ENCODE peak calls at places on chromosomes 3 and 15, in eight cellular contexts. One of them, this sample, is unnamed.

GRCh38 chr3:39106281-39107055 is 959 bp downstream of the GORASP1 start:
- DNase-seq in amniotic epithelial cell: peak
- DNase-seq in stomach: no peak
- DNase-seq in RWPE1: peak
- DNase-seq in HTR-8/SVneo: peak
- DNase-seq in posterior cingulate gyrus: no peak
- DNase-seq in mammary epithelial cell: peak
- DNase-seq in GM12892: no peak
- DNase-seq in this sample: no peak

GRCh38 chr3:47877288-47877687 is 74.3 kb downstream of the DHX30 start:
- DNase-seq in GM12892: no peak
- DNase-seq in posterior cingulate gyrus: no peak
- DNase-seq in stomach: no peak
- DNase-seq in HTR-8/SVneo: no peak
- DNase-seq in amniotic epithelial cell: peak
- DNase-seq in mammary epithelial cell: peak
- DNase-seq in RWPE1: no peak
- DNase-seq in this sample: no peak

GRCh38 chr3:107461721-107462120 is 61.0 kb upstream of the BBX start:
- DNase-seq in RWPE1: no peak
- DNase-seq in stomach: no peak
- DNase-seq in mammary epithelial cell: no peak
- DNase-seq in GM12892: no peak
- DNase-seq in posterior cingulate gyrus: no peak
- DNase-seq in amniotic epithelial cell: no peak
- DNase-seq in HTR-8/SVneo: no peak
- DNase-seq in this sample: no peak

GRCh38 chr3:78066287-78066686 is 1026.4 kb downstream of the ROBO2 start:
- DNase-seq in posterior cingulate gyrus: no peak
- DNase-seq in GM12892: no peak
- DNase-seq in amniotic epithelial cell: no peak
- DNase-seq in stomach: no peak
- DNase-seq in RWPE1: no peak
- DNase-seq in HTR-8/SVneo: no peak
- DNase-seq in mammary epithelial cell: no peak
- DNase-seq in this sample: no peak

GRCh38 chr3:52277972-52278509 is 408 bp downstream of the WDR82 start:
- DNase-seq in stomach: no peak
- DNase-seq in GM12892: peak
- DNase-seq in amniotic epithelial cell: no peak
- DNase-seq in mammary epithelial cell: no peak
- DNase-seq in HTR-8/SVneo: peak
- DNase-seq in posterior cingulate gyrus: peak
- DNase-seq in RWPE1: peak
- DNase-seq in this sample: no peak

GRCh38 chr3:38588995-38589937 is 60.2 kb downstream of the SCN5A start:
- DNase-seq in HTR-8/SVneo: no peak
- DNase-seq in RWPE1: no peak
- DNase-seq in amniotic epithelial cell: no peak
- DNase-seq in stomach: peak
- DNase-seq in GM12892: no peak
- DNase-seq in mammary epithelial cell: no peak
- DNase-seq in posterior cingulate gyrus: no peak
- DNase-seq in this sample: peak

GRCh38 chr15:45401665-45402161 is 23.4 kb upstream of the GATM start:
- DNase-seq in amniotic epithelial cell: no peak
- DNase-seq in posterior cingulate gyrus: no peak
- DNase-seq in HTR-8/SVneo: no peak
- DNase-seq in mammary epithelial cell: no peak
- DNase-seq in GM12892: no peak
- DNase-seq in RWPE1: no peak
- DNase-seq in stomach: no peak
- DNase-seq in this sample: no peak

GRCh38 chr3:132034097-132034485 is 723 bp downstream of the CPNE4 start:
- DNase-seq in HTR-8/SVneo: no peak
- DNase-seq in GM12892: no peak
- DNase-seq in RWPE1: no peak
- DNase-seq in mammary epithelial cell: no peak
- DNase-seq in amniotic epithelial cell: no peak
- DNase-seq in stomach: no peak
- DNase-seq in posterior cingulate gyrus: no peak
- DNase-seq in this sample: no peak

GRCh38 chr3:114764056-114764492 is 383.0 kb downstream of the ZBTB20 start:
- DNase-seq in posterior cingulate gyrus: no peak
- DNase-seq in stomach: no peak
- DNase-seq in HTR-8/SVneo: no peak
- DNase-seq in amniotic epithelial cell: peak
- DNase-seq in GM12892: no peak
- DNase-seq in mammary epithelial cell: no peak
- DNase-seq in RWPE1: no peak
- DNase-seq in this sample: no peak

GRCh38 chr3:67009716-67010115 is 11.6 kb downstream of the KBTBD8 start:
- DNase-seq in mammary epithelial cell: no peak
- DNase-seq in RWPE1: no peak
- DNase-seq in posterior cingulate gyrus: no peak
- DNase-seq in amniotic epithelial cell: no peak
- DNase-seq in GM12892: no peak
- DNase-seq in stomach: no peak
- DNase-seq in HTR-8/SVneo: no peak
- DNase-seq in this sample: no peak

GRCh38 chr3:124140751-124141150 is 148.8 kb upstream of the ROPN1 start:
- DNase-seq in stomach: no peak
- DNase-seq in posterior cingulate gyrus: no peak
- DNase-seq in mammary epithelial cell: no peak
- DNase-seq in HTR-8/SVneo: no peak
- DNase-seq in RWPE1: no peak
- DNase-seq in amniotic epithelial cell: peak
- DNase-seq in GM12892: no peak
- DNase-seq in this sample: no peak

GRCh38 chr15:40266828-40267304 is 16.0 kb downstream of the ANKRD63 start:
- DNase-seq in mammary epithelial cell: peak
- DNase-seq in GM12892: no peak
- DNase-seq in stomach: peak
- DNase-seq in RWPE1: peak
- DNase-seq in amniotic epithelial cell: peak
- DNase-seq in posterior cingulate gyrus: no peak
- DNase-seq in HTR-8/SVneo: peak
- DNase-seq in this sample: no peak

GRCh38 chr3:39657075-39657474 is 152.3 kb upstream of the MYRIP start:
- DNase-seq in HTR-8/SVneo: no peak
- DNase-seq in posterior cingulate gyrus: no peak
- DNase-seq in stomach: no peak
- DNase-seq in mammary epithelial cell: no peak
- DNase-seq in amniotic epithelial cell: no peak
- DNase-seq in RWPE1: no peak
- DNase-seq in GM12892: no peak
- DNase-seq in this sample: no peak

GRCh38 chr15:95017950-95018349 is 786.6 kb downstream of the MCTP2 start:
- DNase-seq in GM12892: no peak
- DNase-seq in posterior cingulate gyrus: no peak
- DNase-seq in amniotic epithelial cell: no peak
- DNase-seq in mammary epithelial cell: peak
- DNase-seq in RWPE1: no peak
- DNase-seq in stomach: peak
- DNase-seq in HTR-8/SVneo: no peak
- DNase-seq in this sample: no peak

GRCh38 chr3:188310270-188310710 is 156.3 kb downstream of the LPP start:
- DNase-seq in RWPE1: no peak
- DNase-seq in mammary epithelial cell: no peak
- DNase-seq in posterior cingulate gyrus: no peak
- DNase-seq in GM12892: no peak
- DNase-seq in HTR-8/SVneo: no peak
- DNase-seq in amniotic epithelial cell: no peak
- DNase-seq in stomach: no peak
- DNase-seq in this sample: no peak

GRCh38 chr3:40422861-40423260 is 34.3 kb upstream of the RPL14 start:
- DNase-seq in RWPE1: no peak
- DNase-seq in stomach: no peak
- DNase-seq in posterior cingulate gyrus: no peak
- DNase-seq in GM12892: no peak
- DNase-seq in HTR-8/SVneo: no peak
- DNase-seq in mammary epithelial cell: no peak
- DNase-seq in amniotic epithelial cell: no peak
- DNase-seq in this sample: no peak

GRCh38 chr3:9770276-9770812 is 597 bp upstream of the CAMK1 start:
- DNase-seq in HTR-8/SVneo: no peak
- DNase-seq in RWPE1: no peak
- DNase-seq in posterior cingulate gyrus: no peak
- DNase-seq in mammary epithelial cell: no peak
- DNase-seq in stomach: peak
- DNase-seq in GM12892: no peak
- DNase-seq in amniotic epithelial cell: no peak
- DNase-seq in this sample: peak

GRCh38 chr3:150870406-150870805 is 34.8 kb downstream of the MINDY4B start:
- DNase-seq in stomach: no peak
- DNase-seq in posterior cingulate gyrus: no peak
- DNase-seq in RWPE1: no peak
- DNase-seq in HTR-8/SVneo: peak
- DNase-seq in GM12892: no peak
- DNase-seq in mammary epithelial cell: no peak
- DNase-seq in amniotic epithelial cell: peak
- DNase-seq in this sample: no peak

GRCh38 chr3:20637729-20638128 is 451.7 kb upstream of the SGO1 start:
- DNase-seq in mammary epithelial cell: no peak
- DNase-seq in HTR-8/SVneo: no peak
- DNase-seq in amniotic epithelial cell: no peak
- DNase-seq in GM12892: no peak
- DNase-seq in RWPE1: no peak
- DNase-seq in stomach: no peak
- DNase-seq in posterior cingulate gyrus: no peak
- DNase-seq in this sample: no peak

GRCh38 chr15:45606413-45606812 is 19.2 kb downstream of the BLOC1S6 start:
- DNase-seq in amniotic epithelial cell: peak
- DNase-seq in HTR-8/SVneo: no peak
- DNase-seq in RWPE1: no peak
- DNase-seq in mammary epithelial cell: no peak
- DNase-seq in GM12892: no peak
- DNase-seq in stomach: no peak
- DNase-seq in posterior cingulate gyrus: no peak
- DNase-seq in this sample: no peak

GRCh38 chr3:134326760-134327593 is 47.3 kb downstream of the AMOTL2 start:
- DNase-seq in posterior cingulate gyrus: no peak
- DNase-seq in mammary epithelial cell: peak
- DNase-seq in HTR-8/SVneo: peak
- DNase-seq in RWPE1: peak
- DNase-seq in amniotic epithelial cell: peak
- DNase-seq in GM12892: no peak
- DNase-seq in stomach: no peak
- DNase-seq in this sample: peak

This sample was measured in mesenteric fat pad.